ENCODE peak calls at places on chromosomes 2 and 18, in nine cellular contexts. One of them, this sample, is unnamed. For H3K27me3, the result is how much of the 10 kb centered on the place peaks cover.

GRCh38 chr18:49819768-49820662 is 6.7 kb upstream of the ACAA2 start:
- DNase-seq in adrenal gland: no peak
- DNase-seq in Peyer's patch: no peak
- DNase-seq in psoas muscle: no peak
- DNase-seq in heart right ventricle: no peak
- DNase-seq in CD8-positive, alpha-beta T cell: peak
- DNase-seq in GM23338: no peak
- DNase-seq in IMR-90: no peak
- DNase-seq in neural progenitor cell: no peak
- DNase-seq in this sample: peak

GRCh38 chr2:43044093-43044614 is 182.3 kb downstream of the ZFP36L2 start:
- DNase-seq in adrenal gland: peak
- DNase-seq in Peyer's patch: peak
- DNase-seq in psoas muscle: peak
- DNase-seq in heart right ventricle: no peak
- DNase-seq in CD8-positive, alpha-beta T cell: no peak
- DNase-seq in GM23338: no peak
- DNase-seq in IMR-90: no peak
- DNase-seq in neural progenitor cell: no peak
- DNase-seq in this sample: no peak

GRCh38 chr2:231250146-231250545 is 51.7 kb downstream of the ARMC9 start:
- DNase-seq in adrenal gland: no peak
- DNase-seq in Peyer's patch: no peak
- DNase-seq in psoas muscle: no peak
- DNase-seq in heart right ventricle: no peak
- DNase-seq in CD8-positive, alpha-beta T cell: no peak
- DNase-seq in GM23338: no peak
- DNase-seq in IMR-90: no peak
- DNase-seq in neural progenitor cell: no peak
- DNase-seq in this sample: no peak

GRCh38 chr2:74536166-74536950 is 6.6 kb downstream of the HTRA2 start:
- DNase-seq in adrenal gland: no peak
- DNase-seq in Peyer's patch: no peak
- DNase-seq in psoas muscle: no peak
- DNase-seq in heart right ventricle: no peak
- DNase-seq in CD8-positive, alpha-beta T cell: no peak
- DNase-seq in GM23338: no peak
- DNase-seq in IMR-90: no peak
- DNase-seq in neural progenitor cell: no peak
- DNase-seq in this sample: no peak

GRCh38 chr2:12982149-12982584 is 265.4 kb downstream of the TRIB2 start:
- DNase-seq in adrenal gland: no peak
- DNase-seq in Peyer's patch: no peak
- DNase-seq in psoas muscle: no peak
- DNase-seq in heart right ventricle: no peak
- DNase-seq in CD8-positive, alpha-beta T cell: no peak
- DNase-seq in GM23338: no peak
- DNase-seq in IMR-90: peak
- DNase-seq in neural progenitor cell: no peak
- DNase-seq in this sample: no peak

GRCh38 chr2:110858993-110859770 is 126.8 kb downstream of the ACOXL start:
- DNase-seq in adrenal gland: no peak
- DNase-seq in Peyer's patch: no peak
- DNase-seq in psoas muscle: no peak
- DNase-seq in heart right ventricle: no peak
- DNase-seq in CD8-positive, alpha-beta T cell: no peak
- DNase-seq in GM23338: peak
- DNase-seq in IMR-90: no peak
- DNase-seq in neural progenitor cell: peak
- DNase-seq in this sample: no peak

GRCh38 chr2:158539176-158539895 is 82.6 kb downstream of the PKP4 start:
- DNase-seq in adrenal gland: no peak
- DNase-seq in Peyer's patch: no peak
- DNase-seq in psoas muscle: no peak
- DNase-seq in heart right ventricle: peak
- DNase-seq in CD8-positive, alpha-beta T cell: no peak
- DNase-seq in GM23338: no peak
- DNase-seq in IMR-90: peak
- DNase-seq in neural progenitor cell: no peak
- DNase-seq in this sample: no peak

GRCh38 chr2:36380624-36381481 is 25.3 kb downstream of the CRIM1 start:
- DNase-seq in adrenal gland: peak
- DNase-seq in Peyer's patch: peak
- DNase-seq in psoas muscle: peak
- DNase-seq in heart right ventricle: no peak
- DNase-seq in CD8-positive, alpha-beta T cell: no peak
- DNase-seq in GM23338: peak
- DNase-seq in IMR-90: no peak
- DNase-seq in neural progenitor cell: peak
- DNase-seq in this sample: no peak

GRCh38 chr2:77796397-77796796 is 274.2 kb upstream of the LRRTM4 start:
- DNase-seq in adrenal gland: no peak
- DNase-seq in Peyer's patch: no peak
- DNase-seq in psoas muscle: no peak
- DNase-seq in heart right ventricle: no peak
- DNase-seq in CD8-positive, alpha-beta T cell: no peak
- DNase-seq in GM23338: no peak
- DNase-seq in IMR-90: no peak
- DNase-seq in neural progenitor cell: no peak
- DNase-seq in this sample: no peak

GRCh38 chr2:236715511-236715961 is 145.9 kb downstream of the ACKR3 start:
- DNase-seq in adrenal gland: peak
- DNase-seq in Peyer's patch: no peak
- DNase-seq in psoas muscle: peak
- DNase-seq in heart right ventricle: no peak
- DNase-seq in CD8-positive, alpha-beta T cell: no peak
- DNase-seq in GM23338: no peak
- DNase-seq in IMR-90: no peak
- DNase-seq in neural progenitor cell: peak
- DNase-seq in this sample: no peak

GRCh38 chr2:133919285-133919684 is 334.6 kb upstream of the MGAT5 start:
- DNase-seq in adrenal gland: no peak
- DNase-seq in Peyer's patch: no peak
- DNase-seq in psoas muscle: no peak
- DNase-seq in heart right ventricle: no peak
- DNase-seq in CD8-positive, alpha-beta T cell: no peak
- DNase-seq in GM23338: no peak
- DNase-seq in IMR-90: peak
- DNase-seq in neural progenitor cell: no peak
- DNase-seq in this sample: no peak

GRCh38 chr2:151410485-151410833 is 757 bp downstream of the RIF1 start:
- DNase-seq in adrenal gland: no peak
- DNase-seq in Peyer's patch: no peak
- DNase-seq in psoas muscle: no peak
- DNase-seq in heart right ventricle: no peak
- DNase-seq in CD8-positive, alpha-beta T cell: peak
- DNase-seq in GM23338: peak
- DNase-seq in IMR-90: peak
- DNase-seq in neural progenitor cell: peak
- DNase-seq in this sample: peak

GRCh38 chr2:201680743-201681142 is 17.7 kb downstream of the MPP4 start:
- DNase-seq in adrenal gland: no peak
- DNase-seq in Peyer's patch: no peak
- DNase-seq in psoas muscle: no peak
- DNase-seq in heart right ventricle: no peak
- DNase-seq in CD8-positive, alpha-beta T cell: no peak
- DNase-seq in GM23338: peak
- DNase-seq in IMR-90: no peak
- DNase-seq in neural progenitor cell: peak
- DNase-seq in this sample: no peak

GRCh38 chr2:238865744-238866355 is 18.0 kb downstream of the TWIST2 start:
- DNase-seq in adrenal gland: no peak
- DNase-seq in Peyer's patch: no peak
- DNase-seq in psoas muscle: no peak
- DNase-seq in heart right ventricle: no peak
- DNase-seq in CD8-positive, alpha-beta T cell: no peak
- DNase-seq in GM23338: no peak
- DNase-seq in IMR-90: no peak
- DNase-seq in neural progenitor cell: no peak
- DNase-seq in this sample: no peak

GRCh38 chr2:48249093-48249492 is 280.9 kb upstream of the STON1 start:
- DNase-seq in adrenal gland: no peak
- DNase-seq in Peyer's patch: no peak
- DNase-seq in psoas muscle: no peak
- DNase-seq in heart right ventricle: peak
- DNase-seq in CD8-positive, alpha-beta T cell: no peak
- DNase-seq in GM23338: no peak
- DNase-seq in IMR-90: peak
- DNase-seq in neural progenitor cell: no peak
- DNase-seq in this sample: no peak

GRCh38 chr18:37084912-37085311 is 256.0 kb downstream of the KIAA1328 start:
- DNase-seq in adrenal gland: no peak
- DNase-seq in Peyer's patch: no peak
- DNase-seq in psoas muscle: no peak
- DNase-seq in heart right ventricle: no peak
- DNase-seq in CD8-positive, alpha-beta T cell: no peak
- DNase-seq in GM23338: peak
- DNase-seq in IMR-90: no peak
- DNase-seq in neural progenitor cell: peak
- DNase-seq in this sample: no peak

GRCh38 chr2:64054166-64054915 is 35.1 kb upstream of the VPS54 start:
- DNase-seq in adrenal gland: no peak
- DNase-seq in Peyer's patch: no peak
- DNase-seq in psoas muscle: no peak
- DNase-seq in heart right ventricle: no peak
- DNase-seq in CD8-positive, alpha-beta T cell: no peak
- DNase-seq in GM23338: no peak
- DNase-seq in IMR-90: no peak
- DNase-seq in neural progenitor cell: no peak
- DNase-seq in this sample: no peak

GRCh38 chr2:73292316-73292905 is 937 bp downstream of the EGR4 start:
- DNase-seq in adrenal gland: no peak
- DNase-seq in Peyer's patch: no peak
- DNase-seq in psoas muscle: no peak
- DNase-seq in heart right ventricle: no peak
- DNase-seq in CD8-positive, alpha-beta T cell: no peak
- DNase-seq in GM23338: peak
- DNase-seq in IMR-90: no peak
- DNase-seq in neural progenitor cell: no peak
- DNase-seq in this sample: no peak

GRCh38 chr2:74887961-74888670 is 54.2 kb downstream of the HK2 start:
- DNase-seq in adrenal gland: no peak
- DNase-seq in Peyer's patch: no peak
- DNase-seq in psoas muscle: no peak
- DNase-seq in heart right ventricle: no peak
- DNase-seq in CD8-positive, alpha-beta T cell: no peak
- DNase-seq in GM23338: no peak
- DNase-seq in IMR-90: peak
- DNase-seq in neural progenitor cell: no peak
- DNase-seq in this sample: no peak

GRCh38 chr18:48798334-48799197 is 152.2 kb downstream of the SMAD7 start:
- DNase-seq in adrenal gland: peak
- DNase-seq in Peyer's patch: peak
- DNase-seq in psoas muscle: peak
- DNase-seq in heart right ventricle: no peak
- DNase-seq in CD8-positive, alpha-beta T cell: no peak
- DNase-seq in GM23338: no peak
- DNase-seq in IMR-90: no peak
- DNase-seq in neural progenitor cell: no peak
- DNase-seq in this sample: no peak

GRCh38 chr2:182852090-182852489 is 14.3 kb downstream of the FRZB start:
- DNase-seq in adrenal gland: no peak
- DNase-seq in Peyer's patch: no peak
- DNase-seq in psoas muscle: peak
- DNase-seq in heart right ventricle: no peak
- DNase-seq in CD8-positive, alpha-beta T cell: no peak
- DNase-seq in GM23338: peak
- DNase-seq in IMR-90: no peak
- DNase-seq in neural progenitor cell: no peak
- DNase-seq in this sample: no peak

GRCh38 chr2:60674524-60675165 is 81.4 kb upstream of the PAPOLG start:
- DNase-seq in adrenal gland: peak
- DNase-seq in Peyer's patch: peak
- DNase-seq in psoas muscle: peak
- DNase-seq in heart right ventricle: peak
- DNase-seq in CD8-positive, alpha-beta T cell: peak
- DNase-seq in GM23338: peak
- DNase-seq in IMR-90: peak
- DNase-seq in neural progenitor cell: peak
- DNase-seq in this sample: peak
- H3K27me3 ChIP-seq in adrenal gland: under half
- H3K27me3 ChIP-seq in Peyer's patch: under half
- H3K27me3 ChIP-seq in psoas muscle: under half
- H3K27me3 ChIP-seq in heart right ventricle: under half
- H3K27me3 ChIP-seq in CD8-positive, alpha-beta T cell: under half
- H3K27me3 ChIP-seq in GM23338: under half
- H3K27me3 ChIP-seq in IMR-90: under half
- H3K27me3 ChIP-seq in neural progenitor cell: under half
- H3K27me3 ChIP-seq in this sample: under half

GRCh38 chr2:230202430-230203109 is 17.2 kb downstream of the SP110 start:
- DNase-seq in adrenal gland: no peak
- DNase-seq in Peyer's patch: no peak
- DNase-seq in psoas muscle: no peak
- DNase-seq in heart right ventricle: no peak
- DNase-seq in CD8-positive, alpha-beta T cell: no peak
- DNase-seq in GM23338: no peak
- DNase-seq in IMR-90: no peak
- DNase-seq in neural progenitor cell: no peak
- DNase-seq in this sample: no peak
- TF ChIP-seq CTCF in adrenal gland: no peak
- TF ChIP-seq CTCF in Peyer's patch: no peak
- TF ChIP-seq CTCF in psoas muscle: no peak
- TF ChIP-seq CTCF in heart right ventricle: no peak
- TF ChIP-seq CTCF in CD8-positive, alpha-beta T cell: no peak
- TF ChIP-seq CTCF in GM23338: no peak
- TF ChIP-seq CTCF in IMR-90: no peak
- TF ChIP-seq CTCF in neural progenitor cell: no peak
- TF ChIP-seq CTCF in this sample: no peak

GRCh38 chr18:57431512-57432080 is 3.6 kb upstream of the ONECUT2 start:
- DNase-seq in adrenal gland: no peak
- DNase-seq in Peyer's patch: no peak
- DNase-seq in psoas muscle: no peak
- DNase-seq in heart right ventricle: no peak
- DNase-seq in CD8-positive, alpha-beta T cell: no peak
- DNase-seq in GM23338: no peak
- DNase-seq in IMR-90: no peak
- DNase-seq in neural progenitor cell: no peak
- DNase-seq in this sample: no peak
- H3K27me3 ChIP-seq in adrenal gland: half or more
- H3K27me3 ChIP-seq in Peyer's patch: under half
- H3K27me3 ChIP-seq in psoas muscle: half or more
- H3K27me3 ChIP-seq in heart right ventricle: half or more
- H3K27me3 ChIP-seq in CD8-positive, alpha-beta T cell: half or more
- H3K27me3 ChIP-seq in GM23338: half or more
- H3K27me3 ChIP-seq in IMR-90: half or more
- H3K27me3 ChIP-seq in neural progenitor cell: half or more
- H3K27me3 ChIP-seq in this sample: under half

GRCh38 chr18:26190506-26190905 is 35.7 kb upstream of the TAF4B start:
- DNase-seq in adrenal gland: no peak
- DNase-seq in Peyer's patch: no peak
- DNase-seq in psoas muscle: no peak
- DNase-seq in heart right ventricle: no peak
- DNase-seq in CD8-positive, alpha-beta T cell: peak
- DNase-seq in GM23338: no peak
- DNase-seq in IMR-90: no peak
- DNase-seq in neural progenitor cell: no peak
- DNase-seq in this sample: no peak

DNA sequence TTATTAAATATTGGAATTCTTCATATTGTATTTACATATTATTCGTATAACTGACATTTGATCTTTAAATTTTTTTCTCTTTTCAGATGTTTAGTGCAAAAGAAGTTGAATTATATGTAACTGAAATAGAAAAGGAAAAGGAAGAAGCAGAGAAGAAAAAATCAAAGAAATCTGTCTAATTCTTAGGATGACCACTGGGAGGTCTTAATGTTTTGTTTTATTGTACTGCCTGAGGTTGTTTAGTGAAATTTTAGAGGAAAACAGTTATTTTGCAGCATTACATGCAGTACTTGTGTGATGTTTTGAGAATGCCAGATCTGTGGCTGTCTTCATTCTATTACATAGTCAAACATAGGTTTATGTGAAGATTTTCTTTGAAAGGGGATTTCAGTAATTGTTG is 34.0 kb upstream of the TAF4B start:
- DNase-seq in adrenal gland: no peak
- DNase-seq in Peyer's patch: no peak
- DNase-seq in psoas muscle: no peak
- DNase-seq in heart right ventricle: no peak
- DNase-seq in CD8-positive, alpha-beta T cell: no peak
- DNase-seq in GM23338: no peak
- DNase-seq in IMR-90: no peak
- DNase-seq in neural progenitor cell: no peak
- DNase-seq in this sample: no peak
- TF ChIP-seq CTCF in adrenal gland: no peak
- TF ChIP-seq CTCF in Peyer's patch: no peak
- TF ChIP-seq CTCF in psoas muscle: no peak
- TF ChIP-seq CTCF in heart right ventricle: no peak
- TF ChIP-seq CTCF in CD8-positive, alpha-beta T cell: no peak
- TF ChIP-seq CTCF in GM23338: no peak
- TF ChIP-seq CTCF in IMR-90: no peak
- TF ChIP-seq CTCF in neural progenitor cell: no peak
- TF ChIP-seq CTCF in this sample: no peak

This sample was measured in lung.